ENCODE peak calls at places on chromosomes 16 and 17, in six cellular contexts. C is OCI-LY7, D is neural progenitor cell, V is PC-3, W is colonic mucosa, S is stomach. Z is an unnamed sample.
A peak's percentile ranks its signal among the peaks of the same experiment; 100 is the strongest.

GRCh38 chr17:29091591-29092291 is 48.8 kb downstream of the PIPOX start:
- DNase-seq in C (no peak), D (no peak), V (no peak), W (no peak), S (no peak), Z (no peak)

GRCh38 chr16:24580665-24581064 is 41.3 kb downstream of the RBBP6 start:
- DNase-seq in C (no peak), D (no peak), V (peak; percentile 53), W (no peak), S (no peak), Z (no peak)

GRCh38 chr16:48434653-48435318 is 49.6 kb upstream of the SIAH1 start:
- DNase-seq in C (peak; percentile 53), D (no peak), V (no peak), W (no peak), S (no peak), Z (no peak)

GRCh38 chr16:58931436-58931835 is 197.3 kb upstream of the GOT2 start:
- DNase-seq in C (no peak), D (no peak), V (no peak), W (no peak), S (no peak), Z (no peak)

GRCh38 chr17:69084911-69085310 is 24.2 kb upstream of the ABCA9 start:
- DNase-seq in C (peak; percentile 55), D (peak; percentile 68), V (peak; percentile 48), W (no peak), S (no peak), Z (no peak)

GRCh38 chr16:25038239-25038954 is 23.2 kb upstream of the ARHGAP17 start:
- DNase-seq in C (peak; percentile 45), D (no peak), V (no peak), W (no peak), S (no peak), Z (no peak)

GRCh38 chr17:32275060-32276042 is 9.7 kb downstream of the RHBDL3 start:
- DNase-seq in C (no peak), D (no peak), V (peak; percentile 74), W (no peak), S (no peak), Z (no peak)

GRCh38 chr17:42670199-42670924 is 6.4 kb downstream of the PLEKHH3 start:
- DNase-seq in C (no peak), D (peak; percentile 79), V (no peak), W (no peak), S (no peak), Z (no peak)

GRCh38 chr16:81095653-81095952 is 592 bp downstream of the GCSH start:
- DNase-seq in C (no peak), D (no peak), V (peak; percentile 2), W (no peak), S (no peak), Z (no peak)

GRCh38 chr17:4540224-4541040 is 14.8 kb downstream of the MYBBP1A start:
- DNase-seq in C (no peak), D (no peak), V (no peak), W (no peak), S (peak; percentile 56), Z (no peak)

GRCh38 chr17:43043306-43043705 is 18.3 kb downstream of the RND2 start:
- DNase-seq in C (no peak), D (no peak), V (no peak), W (no peak), S (no peak), Z (no peak)

GRCh38 chr17:17044846-17045561 is 2.7 kb downstream of the MPRIP start:
- DNase-seq in C (peak; percentile 62), D (no peak), V (peak; percentile 79), W (peak; percentile 52), S (peak; percentile 26), Z (no peak)

GRCh38 chr17:42818379-42818778 is 5.7 kb downstream of the BECN1 start:
- DNase-seq in C (no peak), D (no peak), V (no peak), W (no peak), S (no peak), Z (no peak)

GRCh38 chr16:50735629-50736122 is 6.2 kb upstream of the CYLD start:
- DNase-seq in C (no peak), D (no peak), V (no peak), W (no peak), S (no peak), Z (no peak)

GRCh38 chr17:60229189-60229802 is 79.5 kb downstream of the CA4 start:
- DNase-seq in C (peak; percentile 19), D (no peak), V (peak; percentile 65), W (no peak), S (no peak), Z (no peak)

GRCh38 chr17:77085916-77086432 is 54.8 kb upstream of the SEC14L1 start:
- DNase-seq in C (peak; percentile 84), D (no peak), V (no peak), W (no peak), S (no peak), Z (no peak)

GRCh38 chr17:38333635-38334295 is 10.0 kb downstream of the GPR179 start:
- DNase-seq in C (peak; percentile 72), D (peak; percentile 83), V (peak; percentile 39), W (peak; percentile 46), S (peak; percentile 29), Z (no peak)

GRCh38 chr17:73203788-73204479 is 11.1 kb downstream of the COG1 start:
- DNase-seq in C (no peak), D (no peak), V (no peak), W (no peak), S (no peak), Z (no peak)

GRCh38 chr16:9139965-9140364 is 48.5 kb downstream of the HAPSTR1 start:
- DNase-seq in C (peak; percentile 79), D (peak; percentile 39), V (peak; percentile 29), W (no peak), S (no peak), Z (no peak)

DNA sequence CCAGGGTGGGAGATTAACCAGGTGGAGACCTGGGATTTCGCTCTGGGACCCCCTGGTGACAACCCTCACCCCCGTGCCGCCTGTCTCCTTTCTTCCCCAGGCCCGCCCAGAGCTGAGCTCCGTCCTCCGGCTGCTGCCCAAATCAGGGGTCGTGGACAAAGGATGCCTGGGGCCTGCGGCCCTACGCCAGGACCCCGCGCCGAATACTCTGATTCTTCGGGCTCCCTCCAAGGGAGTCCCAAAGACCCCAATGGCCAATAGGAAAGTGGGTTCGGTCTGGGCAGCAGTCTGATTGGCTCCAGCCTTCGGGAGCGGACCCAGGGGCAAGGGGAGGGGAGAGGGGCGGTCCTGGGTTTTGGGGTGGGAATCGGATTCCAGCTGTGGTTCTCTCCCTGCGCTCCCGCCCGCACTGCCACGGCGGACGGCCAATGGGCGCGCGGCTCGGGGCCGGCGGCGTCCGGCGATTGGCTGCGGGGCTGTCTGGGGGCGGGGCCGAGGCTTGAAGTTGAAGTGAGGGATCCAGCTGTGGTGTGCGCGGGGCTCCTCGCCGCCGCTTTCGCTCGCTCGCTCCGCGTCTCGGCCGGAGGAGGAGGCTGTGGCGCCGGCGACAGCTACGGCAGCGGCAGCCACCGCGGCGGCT is at the start of gene CACNA1G:
- DNase-seq in C (peak; percentile 72), D (peak; percentile 98), V (peak; percentile 88), W (peak; percentile 92), S (peak; percentile 88), Z (peak; percentile 82)
- H3K4me3 ChIP-seq in C (peak within 1 kb of the TSS; percentile 44), D (peak within 1 kb of the TSS; percentile 86), V (peak within 1 kb of the TSS; percentile 56), W (peak within 1 kb of the TSS; percentile 39), S (peak within 1 kb of the TSS; percentile 60), Z (no peak within 1 kb of the TSS)

DNA sequence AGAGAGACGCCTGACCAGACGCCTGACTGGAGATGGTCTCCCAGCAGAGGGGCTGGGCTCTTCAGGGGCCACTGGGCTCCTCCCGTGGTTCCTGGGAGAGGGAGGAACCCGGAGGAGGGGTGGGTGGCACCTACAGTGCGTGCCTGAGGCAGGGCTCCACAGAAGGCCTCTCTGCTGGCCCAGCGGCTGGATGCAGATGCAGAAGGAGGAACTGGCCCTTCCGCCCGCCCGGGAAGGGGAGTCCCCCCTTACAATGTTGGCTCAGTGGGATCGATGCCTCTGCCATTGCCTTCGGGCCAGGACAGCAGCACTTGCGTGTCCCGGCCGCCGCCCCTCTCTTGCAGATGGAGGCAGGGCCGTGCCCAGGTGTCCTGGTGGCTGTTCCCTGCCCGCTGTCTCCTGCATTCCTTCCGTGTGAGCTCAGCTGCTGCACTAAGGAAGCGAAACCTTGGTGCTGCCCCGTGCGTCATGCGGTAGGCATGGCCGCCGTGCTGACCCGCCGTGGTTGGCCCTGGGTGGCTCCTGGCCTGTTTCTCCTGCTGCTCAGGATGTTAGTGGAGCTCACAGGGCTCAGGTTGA is 15.1 kb downstream of the BAIAP2 start:
- DNase-seq in C (no peak), D (no peak), V (peak; percentile 93), W (peak; percentile 52), S (peak; percentile 89), Z (peak; percentile 74)
- H3K27ac ChIP-seq in C (no peak overlapping the region), D (no peak overlapping the region), V (peak overlapping the region; percentile 90), W (no peak overlapping the region), S (peak overlapping the region; percentile 77), Z (no peak overlapping the region)

GRCh38 chr16:86566601-86566965 is at the start of gene FOXC2:
- DNase-seq in C (no peak), D (peak; percentile 95), V (no peak), W (peak; percentile 70), S (peak; percentile 54), Z (peak; percentile 67)

GRCh38 chr16:86567701-86568571 is 1.3 kb downstream of the FOXC2 start:
- DNase-seq in C (no peak), D (peak; percentile 82), V (no peak), W (no peak), S (no peak), Z (no peak)

GRCh38 chr16:86568677-86569623 is 2.3 kb downstream of the FOXC2 start:
- DNase-seq in C (no peak), D (no peak), V (no peak), W (no peak), S (no peak), Z (no peak)

GRCh38 chr16:86565644-86566511 is 751 bp upstream of the FOXC2 start:
- DNase-seq in C (no peak), D (peak; percentile 76), V (no peak), W (no peak), S (no peak), Z (no peak)

DNA sequence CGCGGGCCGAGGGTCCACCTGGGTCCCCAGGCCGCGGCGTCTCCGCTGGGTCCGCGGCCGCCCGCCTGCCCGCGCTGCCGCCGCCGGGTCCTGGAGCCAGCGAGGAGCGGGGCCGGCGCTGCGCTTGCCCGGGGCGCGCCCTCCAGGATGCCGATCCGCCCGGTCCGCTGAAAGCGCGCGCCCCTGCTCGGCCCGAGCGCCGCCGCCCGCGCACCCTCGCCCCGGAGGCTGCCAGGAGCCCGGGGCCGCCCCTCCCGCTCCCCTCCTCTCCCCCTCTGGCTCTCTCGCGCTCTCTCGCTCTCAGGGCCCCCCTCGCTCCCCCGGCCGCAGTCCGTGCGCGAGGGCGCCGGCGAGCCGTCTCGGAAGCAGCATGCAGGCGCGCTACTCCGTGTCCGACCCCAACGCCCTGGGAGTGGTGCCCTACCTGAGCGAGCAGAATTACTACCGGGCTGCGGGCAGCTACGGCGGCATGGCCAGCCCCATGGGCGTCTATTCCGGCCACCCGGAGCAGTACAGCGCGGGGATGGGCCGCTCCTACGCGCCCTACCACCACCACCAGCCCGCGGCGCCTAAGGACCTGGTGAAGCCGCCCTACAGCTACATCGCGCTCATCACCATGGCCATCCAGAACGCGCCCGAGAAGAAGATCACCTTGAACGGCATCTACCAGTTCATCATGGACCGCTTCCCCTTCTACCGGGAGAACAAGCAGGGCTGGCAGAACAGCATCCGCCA is 504 bp downstream of the FOXC2 start:
- DNase-seq in C (no peak), D (peak; percentile 82), V (no peak), W (no peak), S (no peak), Z (no peak)
- H3K4me3 ChIP-seq in C (no peak overlapping the region), D (peak overlapping the region; percentile 55), V (no peak overlapping the region), W (no peak overlapping the region), S (peak overlapping the region; percentile 28), Z (peak overlapping the region; percentile 13)

DNA sequence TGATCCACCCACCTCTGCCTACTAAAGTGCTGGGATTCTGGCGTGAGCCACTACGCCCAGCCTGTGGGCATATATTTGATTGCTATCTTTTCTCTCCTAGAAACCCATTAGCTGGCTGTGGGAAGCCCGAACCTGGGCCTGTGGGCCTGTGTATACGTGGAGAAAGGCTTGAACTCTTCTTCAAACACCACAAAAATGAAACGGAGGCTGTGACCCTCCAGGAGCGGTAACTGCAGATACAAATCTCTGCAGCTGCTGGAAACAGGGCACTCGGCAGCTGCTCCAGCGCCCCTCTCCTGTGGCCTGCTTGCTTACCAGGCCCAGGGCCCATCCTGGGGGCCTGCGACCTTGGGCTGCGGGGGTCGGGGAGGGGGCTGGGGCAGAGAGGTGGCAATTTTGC is 27.9 kb upstream of the MTSS2 start:
- DNase-seq in C (no peak), D (no peak), V (no peak), W (no peak), S (no peak), Z (no peak)
- H3K27ac ChIP-seq in C (no peak overlapping the region), D (no peak overlapping the region), V (no peak overlapping the region), W (no peak overlapping the region), S (peak overlapping the region; percentile 89), Z (no peak overlapping the region)